ENCODE peak calls at places on chromosomes 13 and 19, in ten cellular contexts. One of them, this sample, is unnamed.
A peak's percentile ranks its signal among the peaks of the same experiment; 100 is the strongest.

GRCh38 chr19:11142528-11143171 is 12.9 kb downstream of the SPC24 start:
- DNase-seq in substantia nigra: peak; percentile 63
- DNase-seq in psoas muscle: peak; percentile 93
- DNase-seq in astrocyte: peak; percentile 83
- DNase-seq in Kasumi-1: peak; percentile 13
- DNase-seq in tibial nerve: peak; percentile 83
- DNase-seq in stimulated activated CD4-positive, alpha-beta T cell treated with anti-CD3 and anti-CD28 coated beads, Interleukin-1b, Interleukin-23, amount 100 ng/mL, for 24 hours: no peak
- DNase-seq in foreskin melanocyte: peak; percentile 85
- DNase-seq in aorta: peak; percentile 98
- DNase-seq in AML-193: no peak
- DNase-seq in this sample: peak; percentile 87

GRCh38 chr19:43101950-43102349 is 19.4 kb upstream of the PSG2 start:
- DNase-seq in Kasumi-1: no peak
- DNase-seq in AML-193: no peak
- DNase-seq in psoas muscle: no peak
- DNase-seq in tibial nerve: no peak
- DNase-seq in astrocyte: no peak
- DNase-seq in substantia nigra: no peak
- DNase-seq in foreskin melanocyte: no peak
- DNase-seq in aorta: no peak
- DNase-seq in stimulated activated CD4-positive, alpha-beta T cell treated with anti-CD3 and anti-CD28 coated beads, Interleukin-1b, Interleukin-23, amount 100 ng/mL, for 24 hours: no peak
- DNase-seq in this sample: no peak

GRCh38 chr13:68509734-68510621 is 1279.8 kb upstream of the PCDH9 start:
- DNase-seq in tibial nerve: no peak
- DNase-seq in astrocyte: no peak
- DNase-seq in stimulated activated CD4-positive, alpha-beta T cell treated with anti-CD3 and anti-CD28 coated beads, Interleukin-1b, Interleukin-23, amount 100 ng/mL, for 24 hours: no peak
- DNase-seq in Kasumi-1: no peak
- DNase-seq in substantia nigra: no peak
- DNase-seq in AML-193: no peak
- DNase-seq in foreskin melanocyte: no peak
- DNase-seq in psoas muscle: no peak
- DNase-seq in aorta: no peak
- DNase-seq in this sample: peak; percentile 21

GRCh38 chr19:19627716-19628498 is at the start of gene LPAR2:
- DNase-seq in aorta: no peak
- DNase-seq in Kasumi-1: no peak
- DNase-seq in stimulated activated CD4-positive, alpha-beta T cell treated with anti-CD3 and anti-CD28 coated beads, Interleukin-1b, Interleukin-23, amount 100 ng/mL, for 24 hours: no peak
- DNase-seq in psoas muscle: peak; percentile 56
- DNase-seq in AML-193: no peak
- DNase-seq in astrocyte: no peak
- DNase-seq in foreskin melanocyte: no peak
- DNase-seq in tibial nerve: no peak
- DNase-seq in substantia nigra: no peak
- DNase-seq in this sample: no peak

GRCh38 chr13:110509971-110510786 is 51.3 kb downstream of the RAB20 start:
- DNase-seq in Kasumi-1: peak; percentile 97
- DNase-seq in stimulated activated CD4-positive, alpha-beta T cell treated with anti-CD3 and anti-CD28 coated beads, Interleukin-1b, Interleukin-23, amount 100 ng/mL, for 24 hours: no peak
- DNase-seq in substantia nigra: no peak
- DNase-seq in tibial nerve: no peak
- DNase-seq in astrocyte: no peak
- DNase-seq in foreskin melanocyte: no peak
- DNase-seq in AML-193: peak; percentile 98
- DNase-seq in psoas muscle: no peak
- DNase-seq in aorta: no peak
- DNase-seq in this sample: no peak

GRCh38 chr19:33490041-33490451 is 31.5 kb downstream of the PEPD start:
- DNase-seq in tibial nerve: no peak
- DNase-seq in Kasumi-1: no peak
- DNase-seq in astrocyte: no peak
- DNase-seq in substantia nigra: no peak
- DNase-seq in aorta: peak; percentile 55
- DNase-seq in foreskin melanocyte: no peak
- DNase-seq in stimulated activated CD4-positive, alpha-beta T cell treated with anti-CD3 and anti-CD28 coated beads, Interleukin-1b, Interleukin-23, amount 100 ng/mL, for 24 hours: no peak
- DNase-seq in psoas muscle: no peak
- DNase-seq in AML-193: no peak
- DNase-seq in this sample: no peak

GRCh38 chr13:98986226-98986846 is 8.5 kb upstream of the DOCK9 start:
- DNase-seq in psoas muscle: no peak
- DNase-seq in foreskin melanocyte: no peak
- DNase-seq in Kasumi-1: no peak
- DNase-seq in astrocyte: no peak
- DNase-seq in stimulated activated CD4-positive, alpha-beta T cell treated with anti-CD3 and anti-CD28 coated beads, Interleukin-1b, Interleukin-23, amount 100 ng/mL, for 24 hours: no peak
- DNase-seq in AML-193: no peak
- DNase-seq in aorta: no peak
- DNase-seq in substantia nigra: no peak
- DNase-seq in tibial nerve: no peak
- DNase-seq in this sample: no peak

GRCh38 chr13:106680796-106681482 is 113.0 kb upstream of the ARGLU1 start:
- DNase-seq in astrocyte: no peak
- DNase-seq in aorta: no peak
- DNase-seq in foreskin melanocyte: no peak
- DNase-seq in Kasumi-1: no peak
- DNase-seq in tibial nerve: no peak
- DNase-seq in AML-193: no peak
- DNase-seq in substantia nigra: peak; percentile 13
- DNase-seq in psoas muscle: no peak
- DNase-seq in stimulated activated CD4-positive, alpha-beta T cell treated with anti-CD3 and anti-CD28 coated beads, Interleukin-1b, Interleukin-23, amount 100 ng/mL, for 24 hours: no peak
- DNase-seq in this sample: no peak

GRCh38 chr13:113086031-113086750 is 19.4 kb upstream of the F7 start:
- DNase-seq in Kasumi-1: no peak
- DNase-seq in substantia nigra: no peak
- DNase-seq in tibial nerve: no peak
- DNase-seq in psoas muscle: peak; percentile 36
- DNase-seq in astrocyte: no peak
- DNase-seq in foreskin melanocyte: no peak
- DNase-seq in stimulated activated CD4-positive, alpha-beta T cell treated with anti-CD3 and anti-CD28 coated beads, Interleukin-1b, Interleukin-23, amount 100 ng/mL, for 24 hours: no peak
- DNase-seq in aorta: peak; percentile 68
- DNase-seq in AML-193: no peak
- DNase-seq in this sample: no peak

GRCh38 chr19:405138-405965 is 3.6 kb downstream of the C2CD4C start:
- DNase-seq in foreskin melanocyte: no peak
- DNase-seq in stimulated activated CD4-positive, alpha-beta T cell treated with anti-CD3 and anti-CD28 coated beads, Interleukin-1b, Interleukin-23, amount 100 ng/mL, for 24 hours: no peak
- DNase-seq in AML-193: no peak
- DNase-seq in psoas muscle: peak; percentile 36
- DNase-seq in astrocyte: no peak
- DNase-seq in aorta: peak; percentile 51
- DNase-seq in Kasumi-1: no peak
- DNase-seq in tibial nerve: no peak
- DNase-seq in substantia nigra: no peak
- DNase-seq in this sample: peak; percentile 45

GRCh38 chr13:109593230-109593629 is 193.2 kb downstream of the IRS2 start:
- DNase-seq in tibial nerve: no peak
- DNase-seq in substantia nigra: no peak
- DNase-seq in foreskin melanocyte: no peak
- DNase-seq in Kasumi-1: no peak
- DNase-seq in astrocyte: no peak
- DNase-seq in stimulated activated CD4-positive, alpha-beta T cell treated with anti-CD3 and anti-CD28 coated beads, Interleukin-1b, Interleukin-23, amount 100 ng/mL, for 24 hours: no peak
- DNase-seq in aorta: no peak
- DNase-seq in psoas muscle: no peak
- DNase-seq in AML-193: no peak
- DNase-seq in this sample: peak; percentile 53

GRCh38 chr19:14411161-14411560 is 8.0 kb downstream of the DDX39A start:
- DNase-seq in astrocyte: no peak
- DNase-seq in aorta: no peak
- DNase-seq in Kasumi-1: no peak
- DNase-seq in AML-193: no peak
- DNase-seq in foreskin melanocyte: no peak
- DNase-seq in stimulated activated CD4-positive, alpha-beta T cell treated with anti-CD3 and anti-CD28 coated beads, Interleukin-1b, Interleukin-23, amount 100 ng/mL, for 24 hours: no peak
- DNase-seq in substantia nigra: no peak
- DNase-seq in psoas muscle: no peak
- DNase-seq in tibial nerve: no peak
- DNase-seq in this sample: no peak

GRCh38 chr19:41588497-41589209 is 12.7 kb downstream of the CEACAM21 start:
- DNase-seq in stimulated activated CD4-positive, alpha-beta T cell treated with anti-CD3 and anti-CD28 coated beads, Interleukin-1b, Interleukin-23, amount 100 ng/mL, for 24 hours: no peak
- DNase-seq in psoas muscle: no peak
- DNase-seq in astrocyte: peak; percentile 10
- DNase-seq in AML-193: peak; percentile 21
- DNase-seq in substantia nigra: no peak
- DNase-seq in foreskin melanocyte: no peak
- DNase-seq in Kasumi-1: peak; percentile 14
- DNase-seq in tibial nerve: peak; percentile 25
- DNase-seq in aorta: no peak
- DNase-seq in this sample: peak; percentile 22

GRCh38 chr13:111337206-111337605 is 16.8 kb downstream of the TEX29 start:
- DNase-seq in Kasumi-1: no peak
- DNase-seq in psoas muscle: no peak
- DNase-seq in aorta: no peak
- DNase-seq in astrocyte: peak; percentile 85
- DNase-seq in AML-193: no peak
- DNase-seq in substantia nigra: no peak
- DNase-seq in foreskin melanocyte: no peak
- DNase-seq in tibial nerve: no peak
- DNase-seq in stimulated activated CD4-positive, alpha-beta T cell treated with anti-CD3 and anti-CD28 coated beads, Interleukin-1b, Interleukin-23, amount 100 ng/mL, for 24 hours: no peak
- DNase-seq in this sample: peak; percentile 48

GRCh38 chr13:23044906-23045305 is 135.9 kb upstream of the SGCG start:
- DNase-seq in tibial nerve: no peak
- DNase-seq in Kasumi-1: no peak
- DNase-seq in substantia nigra: no peak
- DNase-seq in psoas muscle: no peak
- DNase-seq in AML-193: no peak
- DNase-seq in aorta: no peak
- DNase-seq in astrocyte: no peak
- DNase-seq in stimulated activated CD4-positive, alpha-beta T cell treated with anti-CD3 and anti-CD28 coated beads, Interleukin-1b, Interleukin-23, amount 100 ng/mL, for 24 hours: no peak
- DNase-seq in foreskin melanocyte: no peak
- DNase-seq in this sample: no peak

GRCh38 chr19:15283141-15283885 is 49.0 kb downstream of the BRD4 start:
- DNase-seq in psoas muscle: peak; percentile 91
- DNase-seq in substantia nigra: no peak
- DNase-seq in stimulated activated CD4-positive, alpha-beta T cell treated with anti-CD3 and anti-CD28 coated beads, Interleukin-1b, Interleukin-23, amount 100 ng/mL, for 24 hours: peak; percentile 17
- DNase-seq in foreskin melanocyte: no peak
- DNase-seq in Kasumi-1: no peak
- DNase-seq in tibial nerve: no peak
- DNase-seq in astrocyte: peak; percentile 73
- DNase-seq in aorta: peak; percentile 85
- DNase-seq in AML-193: no peak
- DNase-seq in this sample: peak; percentile 52

GRCh38 chr19:7731218-7731595 is 703 bp downstream of the CLEC4G start:
- DNase-seq in AML-193: no peak
- DNase-seq in stimulated activated CD4-positive, alpha-beta T cell treated with anti-CD3 and anti-CD28 coated beads, Interleukin-1b, Interleukin-23, amount 100 ng/mL, for 24 hours: no peak
- DNase-seq in tibial nerve: no peak
- DNase-seq in aorta: peak; percentile 58
- DNase-seq in Kasumi-1: no peak
- DNase-seq in foreskin melanocyte: no peak
- DNase-seq in astrocyte: no peak
- DNase-seq in substantia nigra: no peak
- DNase-seq in psoas muscle: no peak
- DNase-seq in this sample: no peak

GRCh38 chr13:45100855-45101254 is 19.5 kb upstream of the GTF2F2 start:
- DNase-seq in psoas muscle: no peak
- DNase-seq in AML-193: no peak
- DNase-seq in Kasumi-1: no peak
- DNase-seq in substantia nigra: no peak
- DNase-seq in astrocyte: no peak
- DNase-seq in stimulated activated CD4-positive, alpha-beta T cell treated with anti-CD3 and anti-CD28 coated beads, Interleukin-1b, Interleukin-23, amount 100 ng/mL, for 24 hours: no peak
- DNase-seq in aorta: no peak
- DNase-seq in tibial nerve: no peak
- DNase-seq in foreskin melanocyte: no peak
- DNase-seq in this sample: no peak

GRCh38 chr13:43484432-43485225 is 302.1 kb downstream of the ENOX1 start:
- DNase-seq in AML-193: no peak
- DNase-seq in aorta: no peak
- DNase-seq in tibial nerve: peak; percentile 27
- DNase-seq in stimulated activated CD4-positive, alpha-beta T cell treated with anti-CD3 and anti-CD28 coated beads, Interleukin-1b, Interleukin-23, amount 100 ng/mL, for 24 hours: no peak
- DNase-seq in psoas muscle: no peak
- DNase-seq in astrocyte: no peak
- DNase-seq in foreskin melanocyte: peak; percentile 78
- DNase-seq in Kasumi-1: peak; percentile 55
- DNase-seq in substantia nigra: no peak
- DNase-seq in this sample: no peak

GRCh38 chr13:106373989-106374572 is 161.4 kb downstream of the EFNB2 start:
- DNase-seq in stimulated activated CD4-positive, alpha-beta T cell treated with anti-CD3 and anti-CD28 coated beads, Interleukin-1b, Interleukin-23, amount 100 ng/mL, for 24 hours: no peak
- DNase-seq in substantia nigra: no peak
- DNase-seq in AML-193: no peak
- DNase-seq in psoas muscle: no peak
- DNase-seq in tibial nerve: no peak
- DNase-seq in Kasumi-1: peak; percentile 74
- DNase-seq in aorta: no peak
- DNase-seq in astrocyte: peak; percentile 71
- DNase-seq in foreskin melanocyte: peak; percentile 79
- DNase-seq in this sample: peak; percentile 57

GRCh38 chr13:30466841-30467252 is 1.1 kb upstream of the HMGB1 start:
- DNase-seq in psoas muscle: no peak
- DNase-seq in tibial nerve: no peak
- DNase-seq in AML-193: peak; percentile 92
- DNase-seq in substantia nigra: no peak
- DNase-seq in aorta: no peak
- DNase-seq in foreskin melanocyte: peak; percentile 54
- DNase-seq in Kasumi-1: peak; percentile 67
- DNase-seq in astrocyte: peak; percentile 18
- DNase-seq in stimulated activated CD4-positive, alpha-beta T cell treated with anti-CD3 and anti-CD28 coated beads, Interleukin-1b, Interleukin-23, amount 100 ng/mL, for 24 hours: no peak
- DNase-seq in this sample: no peak

GRCh38 chr19:47176071-47176626 is 45.5 kb downstream of the SAE1 start:
- DNase-seq in AML-193: no peak
- DNase-seq in stimulated activated CD4-positive, alpha-beta T cell treated with anti-CD3 and anti-CD28 coated beads, Interleukin-1b, Interleukin-23, amount 100 ng/mL, for 24 hours: no peak
- DNase-seq in psoas muscle: no peak
- DNase-seq in substantia nigra: no peak
- DNase-seq in Kasumi-1: no peak
- DNase-seq in astrocyte: peak; percentile 87
- DNase-seq in foreskin melanocyte: no peak
- DNase-seq in tibial nerve: no peak
- DNase-seq in aorta: no peak
- DNase-seq in this sample: no peak

GRCh38 chr13:51249767-51250741 is 27.9 kb downstream of the FAM124A start:
- DNase-seq in astrocyte: no peak
- DNase-seq in tibial nerve: no peak
- DNase-seq in Kasumi-1: no peak
- DNase-seq in foreskin melanocyte: no peak
- DNase-seq in stimulated activated CD4-positive, alpha-beta T cell treated with anti-CD3 and anti-CD28 coated beads, Interleukin-1b, Interleukin-23, amount 100 ng/mL, for 24 hours: no peak
- DNase-seq in psoas muscle: no peak
- DNase-seq in aorta: no peak
- DNase-seq in AML-193: peak; percentile 11
- DNase-seq in substantia nigra: no peak
- DNase-seq in this sample: peak; percentile 11

GRCh38 chr13:113618455-113618854 is 33.9 kb downstream of the TFDP1 start:
- DNase-seq in substantia nigra: no peak
- DNase-seq in Kasumi-1: no peak
- DNase-seq in AML-193: no peak
- DNase-seq in aorta: peak; percentile 53
- DNase-seq in astrocyte: no peak
- DNase-seq in stimulated activated CD4-positive, alpha-beta T cell treated with anti-CD3 and anti-CD28 coated beads, Interleukin-1b, Interleukin-23, amount 100 ng/mL, for 24 hours: no peak
- DNase-seq in tibial nerve: no peak
- DNase-seq in foreskin melanocyte: no peak
- DNase-seq in psoas muscle: peak; percentile 18
- DNase-seq in this sample: no peak

GRCh38 chr19:18053571-18054219 is 33.0 kb downstream of the IL12RB1 start:
- DNase-seq in foreskin melanocyte: no peak
- DNase-seq in stimulated activated CD4-positive, alpha-beta T cell treated with anti-CD3 and anti-CD28 coated beads, Interleukin-1b, Interleukin-23, amount 100 ng/mL, for 24 hours: no peak
- DNase-seq in substantia nigra: no peak
- DNase-seq in Kasumi-1: no peak
- DNase-seq in astrocyte: peak; percentile 41
- DNase-seq in AML-193: no peak
- DNase-seq in psoas muscle: no peak
- DNase-seq in aorta: no peak
- DNase-seq in tibial nerve: no peak
- DNase-seq in this sample: no peak

GRCh38 chr19:56840452-56841193 is at the start of the genes PEG3 and ZIM2:
- DNase-seq in tibial nerve: no peak
- DNase-seq in AML-193: no peak
- DNase-seq in foreskin melanocyte: no peak
- DNase-seq in substantia nigra: peak; percentile 84
- DNase-seq in aorta: peak; percentile 89
- DNase-seq in Kasumi-1: no peak
- DNase-seq in stimulated activated CD4-positive, alpha-beta T cell treated with anti-CD3 and anti-CD28 coated beads, Interleukin-1b, Interleukin-23, amount 100 ng/mL, for 24 hours: no peak
- DNase-seq in psoas muscle: peak; percentile 73
- DNase-seq in astrocyte: no peak
- DNase-seq in this sample: no peak

GRCh38 chr19:4390862-4391693 is 9.3 kb downstream of the SH3GL1 start:
- DNase-seq in psoas muscle: peak; percentile 43
- DNase-seq in stimulated activated CD4-positive, alpha-beta T cell treated with anti-CD3 and anti-CD28 coated beads, Interleukin-1b, Interleukin-23, amount 100 ng/mL, for 24 hours: no peak
- DNase-seq in AML-193: no peak
- DNase-seq in substantia nigra: no peak
- DNase-seq in Kasumi-1: no peak
- DNase-seq in astrocyte: no peak
- DNase-seq in foreskin melanocyte: no peak
- DNase-seq in tibial nerve: no peak
- DNase-seq in aorta: no peak
- DNase-seq in this sample: no peak

GRCh38 chr13:50911051-50911690 is 1.6 kb downstream of the RNASEH2B start:
- DNase-seq in psoas muscle: no peak
- DNase-seq in foreskin melanocyte: no peak
- DNase-seq in aorta: no peak
- DNase-seq in stimulated activated CD4-positive, alpha-beta T cell treated with anti-CD3 and anti-CD28 coated beads, Interleukin-1b, Interleukin-23, amount 100 ng/mL, for 24 hours: no peak
- DNase-seq in substantia nigra: no peak
- DNase-seq in AML-193: peak; percentile 44
- DNase-seq in tibial nerve: no peak
- DNase-seq in Kasumi-1: peak; percentile 67
- DNase-seq in astrocyte: no peak
- DNase-seq in this sample: peak; percentile 6